ENCODE peak calls at places on chromosome 4, in five cellular contexts. One of them, this sample, is unnamed.
A peak's percentile ranks its signal among the peaks of the same experiment; 100 is the strongest.

GRCh38 chr4:133808151-133808550 is 393.4 kb downstream of the PABPC4L start:
- DNase-seq in fibroblast of lung: peak; percentile 34
- DNase-seq in ascending aorta: no peak
- DNase-seq in CD8-positive, alpha-beta T cell: no peak
- DNase-seq in uterus: no peak
- DNase-seq in this sample: no peak

GRCh38 chr4:89486042-89486441 is 178.4 kb upstream of the GPRIN3 start:
- DNase-seq in uterus: no peak
- DNase-seq in CD8-positive, alpha-beta T cell: no peak
- DNase-seq in ascending aorta: no peak
- DNase-seq in fibroblast of lung: peak; percentile 74
- DNase-seq in this sample: no peak

GRCh38 chr4:20544645-20545044 is 155.6 kb upstream of the PACRGL start:
- DNase-seq in fibroblast of lung: peak; percentile 81
- DNase-seq in CD8-positive, alpha-beta T cell: no peak
- DNase-seq in ascending aorta: no peak
- DNase-seq in uterus: no peak
- DNase-seq in this sample: no peak

GRCh38 chr4:14151099-14151498 is 523.6 kb upstream of the BOD1L1 start:
- DNase-seq in uterus: no peak
- DNase-seq in ascending aorta: no peak
- DNase-seq in CD8-positive, alpha-beta T cell: no peak
- DNase-seq in fibroblast of lung: no peak
- DNase-seq in this sample: no peak

GRCh38 chr4:168488800-168489404 is 8.0 kb upstream of the PALLD start:
- DNase-seq in ascending aorta: no peak
- DNase-seq in fibroblast of lung: no peak
- DNase-seq in uterus: no peak
- DNase-seq in CD8-positive, alpha-beta T cell: no peak
- DNase-seq in this sample: no peak

GRCh38 chr4:53962516-53963225 is 101.7 kb downstream of the CHIC2 start:
- DNase-seq in ascending aorta: no peak
- DNase-seq in uterus: no peak
- DNase-seq in fibroblast of lung: peak; percentile 18
- DNase-seq in CD8-positive, alpha-beta T cell: no peak
- DNase-seq in this sample: peak; percentile 45

GRCh38 chr4:121790976-121791375 is 10.1 kb upstream of the EXOSC9 start:
- DNase-seq in fibroblast of lung: no peak
- DNase-seq in uterus: no peak
- DNase-seq in ascending aorta: no peak
- DNase-seq in CD8-positive, alpha-beta T cell: no peak
- DNase-seq in this sample: no peak

GRCh38 chr4:97548943-97549583 is 594.2 kb downstream of the STPG2 start:
- DNase-seq in ascending aorta: no peak
- DNase-seq in fibroblast of lung: no peak
- DNase-seq in uterus: no peak
- DNase-seq in CD8-positive, alpha-beta T cell: no peak
- DNase-seq in this sample: no peak

GRCh38 chr4:127403523-127404084 is 229.2 kb upstream of the INTU start:
- DNase-seq in fibroblast of lung: no peak
- DNase-seq in CD8-positive, alpha-beta T cell: no peak
- DNase-seq in ascending aorta: no peak
- DNase-seq in uterus: no peak
- DNase-seq in this sample: no peak

GRCh38 chr4:27176400-27176799 is 315.8 kb downstream of the STIM2 start:
- DNase-seq in CD8-positive, alpha-beta T cell: no peak
- DNase-seq in uterus: no peak
- DNase-seq in fibroblast of lung: peak; percentile 12
- DNase-seq in ascending aorta: peak; percentile 63
- DNase-seq in this sample: no peak

GRCh38 chr4:90007494-90008167 is 113.0 kb downstream of the MMRN1 start:
- DNase-seq in ascending aorta: no peak
- DNase-seq in fibroblast of lung: no peak
- DNase-seq in CD8-positive, alpha-beta T cell: no peak
- DNase-seq in uterus: no peak
- DNase-seq in this sample: no peak

GRCh38 chr4:123415977-123416376 is 19.4 kb downstream of the SPRY1 start:
- DNase-seq in fibroblast of lung: no peak
- DNase-seq in CD8-positive, alpha-beta T cell: peak; percentile 46
- DNase-seq in uterus: no peak
- DNase-seq in ascending aorta: no peak
- DNase-seq in this sample: no peak

GRCh38 chr4:46270986-46271596 is 118.8 kb downstream of the GABRA2 start:
- DNase-seq in uterus: no peak
- DNase-seq in ascending aorta: no peak
- DNase-seq in fibroblast of lung: peak; percentile 32
- DNase-seq in CD8-positive, alpha-beta T cell: no peak
- DNase-seq in this sample: no peak

GRCh38 chr4:173530326-173531062 is 465 bp upstream of the HAND2 start:
- DNase-seq in uterus: no peak
- DNase-seq in ascending aorta: no peak
- DNase-seq in CD8-positive, alpha-beta T cell: no peak
- DNase-seq in fibroblast of lung: no peak
- DNase-seq in this sample: no peak

GRCh38 chr4:165698272-165698671 is 174.8 kb upstream of the TLL1 start:
- DNase-seq in fibroblast of lung: no peak
- DNase-seq in ascending aorta: no peak
- DNase-seq in uterus: no peak
- DNase-seq in CD8-positive, alpha-beta T cell: no peak
- DNase-seq in this sample: no peak

GRCh38 chr4:77959566-77960338 is 97.1 kb downstream of the MRPL1 start:
- DNase-seq in uterus: no peak
- DNase-seq in ascending aorta: no peak
- DNase-seq in CD8-positive, alpha-beta T cell: no peak
- DNase-seq in fibroblast of lung: peak; percentile 75
- DNase-seq in this sample: peak; percentile 19

GRCh38 chr4:125368684-125369083 is 53.9 kb downstream of the FAT4 start:
- DNase-seq in ascending aorta: no peak
- DNase-seq in uterus: no peak
- DNase-seq in fibroblast of lung: peak; percentile 92
- DNase-seq in CD8-positive, alpha-beta T cell: no peak
- DNase-seq in this sample: no peak

GRCh38 chr4:28926156-28926555 is 1794.0 kb upstream of the PCDH7 start:
- DNase-seq in CD8-positive, alpha-beta T cell: no peak
- DNase-seq in uterus: no peak
- DNase-seq in ascending aorta: no peak
- DNase-seq in fibroblast of lung: no peak
- DNase-seq in this sample: no peak

GRCh38 chr4:166290426-166290825 is 417.4 kb downstream of the TLL1 start:
- DNase-seq in CD8-positive, alpha-beta T cell: no peak
- DNase-seq in ascending aorta: no peak
- DNase-seq in fibroblast of lung: no peak
- DNase-seq in uterus: no peak
- DNase-seq in this sample: no peak

GRCh38 chr4:53116959-53117358 is 248.9 kb downstream of the SCFD2 start:
- DNase-seq in ascending aorta: no peak
- DNase-seq in CD8-positive, alpha-beta T cell: no peak
- DNase-seq in uterus: no peak
- DNase-seq in fibroblast of lung: peak; percentile 12
- DNase-seq in this sample: no peak

GRCh38 chr4:187204389-187204920 is 480.8 kb upstream of the FAT1 start:
- DNase-seq in uterus: no peak
- DNase-seq in ascending aorta: no peak
- DNase-seq in fibroblast of lung: no peak
- DNase-seq in CD8-positive, alpha-beta T cell: no peak
- DNase-seq in this sample: no peak

GRCh38 chr4:139934336-139934735 is 219.6 kb downstream of the MAML3 start:
- DNase-seq in uterus: peak; percentile 66
- DNase-seq in ascending aorta: no peak
- DNase-seq in CD8-positive, alpha-beta T cell: no peak
- DNase-seq in fibroblast of lung: peak; percentile 42
- DNase-seq in this sample: no peak

GRCh38 chr4:23485793-23486192 is 404.1 kb downstream of the PPARGC1A start:
- DNase-seq in uterus: no peak
- DNase-seq in ascending aorta: no peak
- DNase-seq in CD8-positive, alpha-beta T cell: no peak
- DNase-seq in fibroblast of lung: no peak
- DNase-seq in this sample: no peak

GRCh38 chr4:11632488-11632887 is 203.8 kb upstream of the HS3ST1 start:
- DNase-seq in CD8-positive, alpha-beta T cell: no peak
- DNase-seq in ascending aorta: no peak
- DNase-seq in uterus: no peak
- DNase-seq in fibroblast of lung: no peak
- DNase-seq in this sample: no peak

GRCh38 chr4:25865586-25865985 is 2.8 kb upstream of the SEL1L3 start:
- DNase-seq in fibroblast of lung: no peak
- DNase-seq in CD8-positive, alpha-beta T cell: no peak
- DNase-seq in uterus: no peak
- DNase-seq in ascending aorta: no peak
- DNase-seq in this sample: peak; percentile 80

GRCh38 chr4:142379277-142380051 is 466.6 kb downstream of the INPP4B start:
- DNase-seq in uterus: no peak
- DNase-seq in ascending aorta: no peak
- DNase-seq in fibroblast of lung: peak; percentile 82
- DNase-seq in CD8-positive, alpha-beta T cell: no peak
- DNase-seq in this sample: peak; percentile 81

GRCh38 chr4:48944659-48945290 is 38.2 kb upstream of the OCIAD2 start:
- DNase-seq in fibroblast of lung: no peak
- DNase-seq in uterus: no peak
- DNase-seq in ascending aorta: no peak
- DNase-seq in CD8-positive, alpha-beta T cell: peak; percentile 36
- DNase-seq in this sample: no peak

GRCh38 chr4:74768857-74769525 is 25.3 kb downstream of the BTC start:
- DNase-seq in ascending aorta: no peak
- DNase-seq in uterus: no peak
- DNase-seq in CD8-positive, alpha-beta T cell: no peak
- DNase-seq in fibroblast of lung: peak; percentile 73
- DNase-seq in this sample: peak; percentile 37

GRCh38 chr4:48445704-48446103 is 37.4 kb upstream of the SLC10A4 start:
- DNase-seq in CD8-positive, alpha-beta T cell: no peak
- DNase-seq in ascending aorta: no peak
- DNase-seq in fibroblast of lung: peak; percentile 39
- DNase-seq in uterus: no peak
- DNase-seq in this sample: no peak

GRCh38 chr4:182560358-182560757 is 317.2 kb downstream of the TENM3 start:
- DNase-seq in CD8-positive, alpha-beta T cell: no peak
- DNase-seq in ascending aorta: no peak
- DNase-seq in uterus: no peak
- DNase-seq in fibroblast of lung: peak; percentile 23
- DNase-seq in this sample: no peak
- TF ChIP-seq CTCF in CD8-positive, alpha-beta T cell: no peak
- TF ChIP-seq CTCF in ascending aorta: no peak
- TF ChIP-seq CTCF in uterus: no peak
- TF ChIP-seq CTCF in fibroblast of lung: peak; percentile 22
- TF ChIP-seq CTCF in this sample: no peak

GRCh38 chr4:170047774-170048354 is 21.7 kb upstream of the MFAP3L start:
- DNase-seq in uterus: peak; percentile 67
- DNase-seq in ascending aorta: peak; percentile 68
- DNase-seq in fibroblast of lung: peak; percentile 83
- DNase-seq in CD8-positive, alpha-beta T cell: peak; percentile 66
- DNase-seq in this sample: peak; percentile 39

GRCh38 chr4:170051402-170051801 is 25.2 kb upstream of the MFAP3L start:
- DNase-seq in ascending aorta: no peak
- DNase-seq in fibroblast of lung: no peak
- DNase-seq in CD8-positive, alpha-beta T cell: no peak
- DNase-seq in uterus: no peak
- DNase-seq in this sample: no peak

GRCh38 chr4:170049793-170050192 is 23.6 kb upstream of the MFAP3L start:
- DNase-seq in CD8-positive, alpha-beta T cell: no peak
- DNase-seq in fibroblast of lung: no peak
- DNase-seq in ascending aorta: no peak
- DNase-seq in uterus: no peak
- DNase-seq in this sample: no peak

GRCh38 chr4:170057851-170058250 is 31.7 kb upstream of the MFAP3L start:
- DNase-seq in fibroblast of lung: no peak
- DNase-seq in ascending aorta: no peak
- DNase-seq in uterus: no peak
- DNase-seq in CD8-positive, alpha-beta T cell: no peak
- DNase-seq in this sample: no peak

DNA sequence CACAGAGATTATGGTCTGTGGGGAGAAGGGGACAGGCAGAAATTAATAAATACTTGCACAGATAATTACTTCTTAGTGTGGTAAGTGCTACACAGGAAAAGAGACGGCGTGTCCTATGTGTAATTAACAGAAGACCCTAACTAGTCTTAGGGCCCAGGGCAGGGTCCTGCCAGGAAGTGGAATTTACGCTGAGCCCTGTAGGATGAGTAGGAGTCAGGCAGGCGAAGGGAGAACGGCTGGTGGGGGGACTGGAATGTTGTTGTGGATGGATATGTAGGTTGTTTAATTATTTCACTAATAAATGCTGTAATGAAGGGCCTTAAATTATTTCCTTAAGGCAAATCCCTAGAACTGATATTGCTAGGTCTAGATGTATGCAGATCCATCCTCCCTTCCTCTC is 26.7 kb upstream of the MFAP3L start:
- DNase-seq in ascending aorta: no peak
- DNase-seq in fibroblast of lung: no peak
- DNase-seq in uterus: no peak
- DNase-seq in CD8-positive, alpha-beta T cell: no peak
- DNase-seq in this sample: no peak
- H3K4me3 ChIP-seq in ascending aorta: no peak overlapping the region
- H3K4me3 ChIP-seq in fibroblast of lung: no peak overlapping the region
- H3K4me3 ChIP-seq in uterus: no peak overlapping the region
- H3K4me3 ChIP-seq in CD8-positive, alpha-beta T cell: no peak overlapping the region
- H3K4me3 ChIP-seq in this sample: no peak overlapping the region

DNA sequence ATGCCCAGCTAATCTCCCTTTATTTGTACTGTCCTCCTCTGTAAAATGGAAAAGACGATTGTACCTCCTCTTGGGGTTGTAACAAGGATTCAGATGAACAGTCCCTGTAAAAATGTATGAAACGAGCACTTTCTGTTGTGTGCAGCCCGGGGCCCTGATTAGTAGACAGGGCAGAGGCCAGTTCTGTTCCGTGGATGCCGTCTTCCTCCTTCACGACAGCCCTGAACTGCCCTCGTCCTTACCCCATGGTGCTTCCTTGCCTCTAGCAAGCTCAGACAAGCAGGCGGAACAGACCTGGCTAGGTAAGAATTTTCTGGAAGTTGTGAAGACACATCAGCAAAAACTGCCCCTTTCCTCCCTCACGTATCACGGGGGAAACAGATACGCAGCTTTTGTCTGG is 22.3 kb upstream of the TADA2B start:
- DNase-seq in ascending aorta: no peak
- DNase-seq in fibroblast of lung: no peak
- DNase-seq in CD8-positive, alpha-beta T cell: no peak
- DNase-seq in uterus: no peak
- DNase-seq in this sample: no peak
- H3K36me3 ChIP-seq in ascending aorta: peaks cover 76% of the 10 kb centered on the region
- H3K36me3 ChIP-seq in fibroblast of lung: peaks cover 7% of the 10 kb centered on the region
- H3K36me3 ChIP-seq in CD8-positive, alpha-beta T cell: peaks cover 28% of the 10 kb centered on the region
- H3K36me3 ChIP-seq in uterus: no peaks in the 10 kb centered on the region
- H3K36me3 ChIP-seq in this sample: peaks cover 1% of the 10 kb centered on the region

DNA sequence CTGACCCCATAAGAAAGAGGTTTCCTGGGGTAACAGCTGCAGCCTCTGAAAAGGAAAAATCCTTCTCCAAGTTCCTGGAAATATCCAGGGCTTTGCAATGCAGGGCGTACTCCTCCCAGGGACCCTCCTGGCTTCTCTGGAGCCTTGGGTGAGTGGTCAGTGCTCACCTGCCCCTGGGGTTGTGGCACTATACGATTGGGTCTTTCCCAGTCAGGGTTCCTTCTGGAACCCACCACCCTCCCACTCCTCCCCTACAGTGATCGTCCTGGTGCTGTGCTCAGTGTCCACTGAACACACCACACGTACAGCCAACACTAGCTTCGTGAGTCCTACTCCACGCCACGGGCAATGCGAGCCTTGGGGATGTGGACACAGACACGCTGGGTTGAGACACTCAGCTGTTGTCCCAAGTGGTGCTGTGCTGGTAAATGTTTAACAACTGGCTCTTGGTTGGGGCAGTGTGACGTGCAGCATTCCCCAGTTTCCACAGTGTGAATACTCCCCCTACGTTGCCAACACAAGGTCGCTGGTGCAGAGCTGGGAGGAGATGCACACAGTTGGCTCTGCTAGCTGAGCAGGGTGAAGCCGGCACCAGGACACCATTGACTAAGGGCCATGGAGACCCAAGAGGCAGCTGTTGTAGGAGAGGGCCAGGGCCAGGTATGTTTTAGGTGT is 65.4 kb downstream of the HTRA3 start:
- DNase-seq in CD8-positive, alpha-beta T cell: no peak
- DNase-seq in uterus: no peak
- DNase-seq in ascending aorta: peak; percentile 27
- DNase-seq in fibroblast of lung: no peak
- DNase-seq in this sample: no peak
- TF ChIP-seq CTCF in CD8-positive, alpha-beta T cell: no peak
- TF ChIP-seq CTCF in uterus: no peak
- TF ChIP-seq CTCF in ascending aorta: no peak
- TF ChIP-seq CTCF in fibroblast of lung: no peak
- TF ChIP-seq CTCF in this sample: no peak